ENCODE peak calls at places on chromosome 7, in ten cellular contexts. I is H1, M is spleen, W is Peyer's patch, U is GM12878, D is gastrocnemius medialis, Z is transverse colon, Y is heart left ventricle, A is IMR-90, J is tibial nerve. G is an unnamed sample.

GRCh38 chr7:6438427-6438826 is 9.3 kb downstream of the DAGLB start:
- DNase-seq in I (no peak), M (no peak), W (no peak), U (no peak), D (peak), Z (no peak), Y (no peak), A (no peak), J (no peak), G (no peak)

GRCh38 chr7:50304158-50304910 is at the start of gene IKZF1:
- DNase-seq in I (peak), M (peak), W (no peak), U (no peak), D (peak), Z (peak), Y (peak), A (no peak), J (peak), G (no peak)

GRCh38 chr7:37448057-37448636 is 517 bp downstream of the ELMO1 start:
- DNase-seq in I (no peak), M (no peak), W (no peak), U (no peak), D (no peak), Z (peak), Y (peak), A (no peak), J (no peak), G (peak)

GRCh38 chr7:4080013-4080412 is 602.1 kb upstream of the FOXK1 start:
- DNase-seq in I (peak), M (peak), W (no peak), U (no peak), D (no peak), Z (no peak), Y (no peak), A (no peak), J (no peak), G (no peak)

GRCh38 chr7:128829391-128830166 is 627 bp upstream of the FLNC start:
- DNase-seq in I (no peak), M (no peak), W (peak), U (no peak), D (peak), Z (no peak), Y (peak), A (peak), J (no peak), G (peak)

GRCh38 chr7:44217852-44218402 is 17.1 kb downstream of the YKT6 start:
- DNase-seq in I (no peak), M (peak), W (no peak), U (no peak), D (peak), Z (no peak), Y (no peak), A (no peak), J (no peak), G (no peak)

GRCh38 chr7:94266278-94266677 is 128.4 kb upstream of the COL1A2 start:
- DNase-seq in I (no peak), M (no peak), W (no peak), U (no peak), D (peak), Z (no peak), Y (no peak), A (no peak), J (peak), G (no peak)

GRCh38 chr7:134593530-134594392 is 44.9 kb downstream of the AKR1B15 start:
- DNase-seq in I (no peak), M (no peak), W (no peak), U (no peak), D (peak), Z (peak), Y (peak), A (peak), J (peak), G (peak)

GRCh38 chr7:148657929-148658328 is 40.8 kb upstream of the CUL1 start:
- DNase-seq in I (no peak), M (no peak), W (no peak), U (no peak), D (no peak), Z (no peak), Y (no peak), A (no peak), J (no peak), G (no peak)

GRCh38 chr7:111029574-111030357 is 61.2 kb upstream of the LRRN3 start:
- DNase-seq in I (no peak), M (no peak), W (no peak), U (peak), D (no peak), Z (peak), Y (no peak), A (peak), J (peak), G (no peak)

GRCh38 chr7:13851756-13852155 is 137.7 kb downstream of the ETV1 start:
- DNase-seq in I (no peak), M (no peak), W (no peak), U (no peak), D (no peak), Z (no peak), Y (no peak), A (peak), J (no peak), G (no peak)

GRCh38 chr7:31782411-31782991 is 95.5 kb downstream of the PPP1R17 start:
- DNase-seq in I (no peak), M (no peak), W (no peak), U (peak), D (no peak), Z (no peak), Y (no peak), A (peak), J (no peak), G (no peak)

GRCh38 chr7:36752026-36752735 is 27.9 kb upstream of the AOAH start:
- DNase-seq in I (no peak), M (no peak), W (no peak), U (no peak), D (no peak), Z (no peak), Y (no peak), A (no peak), J (no peak), G (no peak)

GRCh38 chr7:127986581-127987461 is 44.4 kb downstream of the LRRC4 start:
- DNase-seq in I (no peak), M (no peak), W (no peak), U (no peak), D (no peak), Z (no peak), Y (peak), A (peak), J (no peak), G (peak)

GRCh38 chr7:122511268-122511667 is 187.6 kb downstream of the RNF133 start:
- DNase-seq in I (no peak), M (no peak), W (no peak), U (no peak), D (no peak), Z (no peak), Y (no peak), A (no peak), J (no peak), G (no peak)

GRCh38 chr7:29871787-29872398 is 65.6 kb downstream of the WIPF3 start:
- DNase-seq in I (no peak), M (no peak), W (no peak), U (no peak), D (no peak), Z (no peak), Y (no peak), A (peak), J (no peak), G (no peak)

GRCh38 chr7:127437772-127438330 is 45.3 kb upstream of the ZNF800 start:
- DNase-seq in I (no peak), M (no peak), W (no peak), U (no peak), D (no peak), Z (no peak), Y (no peak), A (peak), J (no peak), G (no peak)

GRCh38 chr7:140810830-140811556 is 113.7 kb downstream of the BRAF start:
- DNase-seq in I (peak), M (no peak), W (peak), U (peak), D (peak), Z (peak), Y (peak), A (peak), J (peak), G (peak)

GRCh38 chr7:25385731-25386136 is 157.4 kb upstream of the NPVF start:
- DNase-seq in I (no peak), M (no peak), W (no peak), U (no peak), D (no peak), Z (no peak), Y (peak), A (no peak), J (no peak), G (no peak)

GRCh38 chr7:112135815-112136706 is 70.1 kb downstream of the DOCK4 start:
- DNase-seq in I (no peak), M (no peak), W (no peak), U (no peak), D (no peak), Z (no peak), Y (no peak), A (no peak), J (no peak), G (no peak)

GRCh38 chr7:74101061-74101681 is 17.6 kb downstream of the LIMK1 start:
- DNase-seq in I (no peak), M (no peak), W (no peak), U (peak), D (peak), Z (peak), Y (peak), A (no peak), J (no peak), G (no peak)

GRCh38 chr7:7399707-7400106 is 136.0 kb downstream of the COL28A1 start:
- DNase-seq in I (no peak), M (no peak), W (no peak), U (no peak), D (no peak), Z (no peak), Y (no peak), A (no peak), J (no peak), G (no peak)

GRCh38 chr7:147096629-147097028 is 980.0 kb downstream of the CNTNAP2 start:
- DNase-seq in I (no peak), M (no peak), W (no peak), U (no peak), D (no peak), Z (no peak), Y (no peak), A (no peak), J (no peak), G (no peak)

GRCh38 chr7:152462995-152463713 is 27.4 kb upstream of the KMT2C start:
- DNase-seq in I (peak), M (no peak), W (no peak), U (no peak), D (no peak), Z (no peak), Y (no peak), A (peak), J (no peak), G (no peak)

GRCh38 chr7:7830122-7830878 is 111.9 kb upstream of the RPA3 start:
- DNase-seq in I (no peak), M (no peak), W (no peak), U (no peak), D (no peak), Z (no peak), Y (no peak), A (no peak), J (no peak), G (no peak)

GRCh38 chr7:22860784-22861482 is 38.3 kb upstream of the TOMM7 start:
- DNase-seq in I (no peak), M (no peak), W (no peak), U (no peak), D (no peak), Z (no peak), Y (no peak), A (no peak), J (no peak), G (no peak)

GRCh38 chr7:142381727-142382409 is 124.0 kb upstream of the PRSS58 start:
- DNase-seq in I (no peak), M (no peak), W (no peak), U (no peak), D (no peak), Z (no peak), Y (no peak), A (no peak), J (no peak), G (no peak)

GRCh38 chr7:142384508-142384922 is 126.7 kb upstream of the PRSS58 start:
- DNase-seq in I (no peak), M (no peak), W (no peak), U (no peak), D (peak), Z (no peak), Y (no peak), A (peak), J (no peak), G (no peak)

GRCh38 chr7:142383826-142384507 is 126.1 kb upstream of the PRSS58 start:
- DNase-seq in I (no peak), M (no peak), W (no peak), U (no peak), D (no peak), Z (no peak), Y (no peak), A (no peak), J (no peak), G (no peak)

GRCh38 chr7:142389544-142389943 is 131.7 kb upstream of the PRSS58 start:
- DNase-seq in I (no peak), M (no peak), W (no peak), U (no peak), D (no peak), Z (no peak), Y (no peak), A (peak), J (no peak), G (no peak)

GRCh38 chr7:142385528-142386340 is 127.9 kb upstream of the PRSS58 start:
- DNase-seq in I (peak), M (no peak), W (no peak), U (peak), D (peak), Z (peak), Y (peak), A (peak), J (no peak), G (no peak)
- H3K27ac ChIP-seq in I (no peak), M (no peak), W (no peak), U (no peak), D (peak), Z (no peak), Y (no peak), A (no peak), J (no peak), G (no peak)

DNA sequence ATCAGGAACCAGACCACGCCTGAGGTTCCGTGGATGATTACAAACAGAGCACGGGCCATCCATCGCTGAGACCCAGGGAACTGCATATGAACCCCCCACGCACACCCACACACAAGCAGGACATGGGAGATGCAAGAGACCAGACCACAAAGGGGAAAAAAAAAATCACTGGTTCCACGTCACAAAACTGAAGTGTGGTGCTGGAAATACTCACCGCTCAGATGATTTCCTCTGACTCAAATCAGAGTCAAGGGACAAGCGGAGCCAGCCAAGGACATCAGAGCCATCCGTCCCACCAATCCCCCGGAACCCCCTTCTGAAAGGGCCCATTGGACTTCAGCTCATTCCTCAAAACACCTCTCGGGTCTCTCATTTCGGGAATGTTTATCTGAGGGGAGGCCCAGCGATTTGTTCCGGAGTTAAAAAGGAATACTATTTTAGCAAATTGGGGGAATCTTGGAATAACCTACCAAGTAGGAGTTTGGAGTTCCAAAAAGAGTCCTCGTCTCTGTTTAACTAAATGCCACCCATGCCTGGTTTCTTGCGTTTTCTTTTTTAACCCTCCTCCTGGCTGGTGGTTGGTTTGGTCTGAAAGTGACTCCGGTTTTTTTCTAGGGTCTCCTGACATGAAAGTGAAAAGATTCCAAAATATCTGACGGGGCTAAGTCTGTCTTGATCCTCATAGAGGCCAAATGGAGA is 15.0 kb downstream of the SNX8 start:
- DNase-seq in I (no peak), M (no peak), W (no peak), U (peak), D (no peak), Z (no peak), Y (no peak), A (peak), J (peak), G (no peak)
- H3K4me3 ChIP-seq in I (no peak), M (no peak), W (no peak), U (peak), D (no peak), Z (no peak), Y (no peak), A (no peak), J (no peak), G (no peak)

GRCh38 chr7:2354173-2355078 is at the start of gene EIF3B:
- DNase-seq in I (peak), M (peak), W (peak), U (peak), D (peak), Z (peak), Y (peak), A (peak), J (peak), G (peak)

GRCh38 chr7:2357165-2357564 is 2.5 kb downstream of the EIF3B start:
- DNase-seq in I (no peak), M (no peak), W (no peak), U (no peak), D (no peak), Z (no peak), Y (no peak), A (no peak), J (no peak), G (no peak)

GRCh38 chr7:2353650-2354172 is 916 bp upstream of the EIF3B start:
- DNase-seq in I (no peak), M (peak), W (peak), U (peak), D (peak), Z (peak), Y (peak), A (peak), J (no peak), G (peak)

GRCh38 chr7:2353113-2353512 is 1.5 kb upstream of the EIF3B start:
- DNase-seq in I (no peak), M (no peak), W (no peak), U (no peak), D (no peak), Z (no peak), Y (no peak), A (no peak), J (no peak), G (no peak)

GRCh38 chr7:2355079-2356008 is 717 bp downstream of the EIF3B start:
- DNase-seq in I (peak), M (peak), W (peak), U (no peak), D (no peak), Z (peak), Y (no peak), A (no peak), J (no peak), G (no peak)
- TF ChIP-seq POLR2A in I (no peak), M (no peak), W (no peak), U (peak), D (no peak), Z (no peak), Y (no peak), A (no peak), J (no peak), G (no peak)

GRCh38 chr7:121385800-121386179 is 10.3 kb downstream of the FAM3C start:
- DNase-seq in I (no peak), M (no peak), W (no peak), U (peak), D (no peak), Z (no peak), Y (no peak), A (peak), J (no peak), G (no peak)
- H3K27ac ChIP-seq in I (no peak), M (peak), W (peak), U (peak), D (no peak), Z (peak), Y (no peak), A (no peak), J (no peak), G (no peak)

GRCh38 chr7:33040803-33041516 is 21.6 kb downstream of the NT5C3A start:
- DNase-seq in I (no peak), M (no peak), W (peak), U (peak), D (peak), Z (peak), Y (no peak), A (peak), J (no peak), G (no peak)

GRCh38 chr7:33039257-33039904 is 23.2 kb downstream of the NT5C3A start:
- DNase-seq in I (no peak), M (no peak), W (no peak), U (no peak), D (no peak), Z (no peak), Y (no peak), A (no peak), J (no peak), G (no peak)

GRCh38 chr7:33038639-33039038 is 23.9 kb downstream of the NT5C3A start:
- DNase-seq in I (no peak), M (no peak), W (no peak), U (no peak), D (no peak), Z (no peak), Y (no peak), A (no peak), J (no peak), G (no peak)

GRCh38 chr7:33043434-33043833 is 19.1 kb downstream of the NT5C3A start:
- DNase-seq in I (no peak), M (no peak), W (no peak), U (no peak), D (no peak), Z (no peak), Y (no peak), A (no peak), J (no peak), G (no peak)

GRCh38 chr7:33039905-33040292 is 22.7 kb downstream of the NT5C3A start:
- DNase-seq in I (no peak), M (no peak), W (no peak), U (no peak), D (peak), Z (no peak), Y (no peak), A (no peak), J (no peak), G (no peak)
- H3K4me3 ChIP-seq in I (no peak), M (peak), W (peak), U (peak), D (peak), Z (peak), Y (peak), A (peak), J (peak), G (peak)

GRCh38 chr7:138477081-138477578 is 17.1 kb downstream of the TRIM24 start:
- DNase-seq in I (no peak), M (no peak), W (no peak), U (no peak), D (no peak), Z (no peak), Y (no peak), A (no peak), J (no peak), G (no peak)

GRCh38 chr7:138475377-138475776 is 15.3 kb downstream of the TRIM24 start:
- DNase-seq in I (no peak), M (no peak), W (no peak), U (no peak), D (no peak), Z (no peak), Y (no peak), A (no peak), J (no peak), G (no peak)

GRCh38 chr7:138468244-138469123 is 8.4 kb downstream of the TRIM24 start:
- DNase-seq in I (no peak), M (no peak), W (no peak), U (no peak), D (peak), Z (no peak), Y (peak), A (peak), J (no peak), G (peak)

GRCh38 chr7:138470586-138471157 is 10.6 kb downstream of the TRIM24 start:
- DNase-seq in I (no peak), M (no peak), W (no peak), U (no peak), D (no peak), Z (no peak), Y (no peak), A (no peak), J (no peak), G (no peak)

GRCh38 chr7:138472292-138473079 is 12.4 kb downstream of the TRIM24 start:
- DNase-seq in I (no peak), M (no peak), W (no peak), U (no peak), D (no peak), Z (no peak), Y (no peak), A (no peak), J (no peak), G (no peak)
- TF ChIP-seq POLR2A in I (peak), M (no peak), W (no peak), U (no peak), D (no peak), Z (no peak), Y (no peak), A (no peak), J (no peak), G (no peak)